ENCODE peak calls at places on chromosomes 5 and 9, in seven cellular contexts. One of them, this sample, is unnamed. For H3K79me2, the result is how much of the 10 kb centered on the place peaks cover.

GRCh38 chr5:98794414-98795080 is 21.1 kb downstream of the RGMB start:
- DNase-seq in endothelial cell of umbilical vein: no peak
- DNase-seq in HepG2: no peak
- DNase-seq in GM12878: no peak
- DNase-seq in HCT116: no peak
- DNase-seq in K562: no peak
- DNase-seq in H1: no peak
- DNase-seq in this sample: no peak

GRCh38 chr9:69455311-69455710 is 130.3 kb downstream of the ENTREP1 start:
- DNase-seq in endothelial cell of umbilical vein: no peak
- DNase-seq in HepG2: no peak
- DNase-seq in GM12878: no peak
- DNase-seq in HCT116: no peak
- DNase-seq in K562: no peak
- DNase-seq in H1: peak
- DNase-seq in this sample: no peak

GRCh38 chr9:77291714-77292113 is 114.4 kb downstream of the VPS13A start:
- DNase-seq in endothelial cell of umbilical vein: peak
- DNase-seq in HepG2: peak
- DNase-seq in GM12878: no peak
- DNase-seq in HCT116: peak
- DNase-seq in K562: peak
- DNase-seq in H1: no peak
- DNase-seq in this sample: peak

GRCh38 chr9:111099199-111100005 is 61.1 kb upstream of the LPAR1 start:
- DNase-seq in endothelial cell of umbilical vein: no peak
- DNase-seq in HepG2: no peak
- DNase-seq in GM12878: no peak
- DNase-seq in HCT116: no peak
- DNase-seq in K562: no peak
- DNase-seq in H1: no peak
- DNase-seq in this sample: peak

GRCh38 chr5:55903121-55903701 is 52.1 kb downstream of the IL31RA start:
- DNase-seq in endothelial cell of umbilical vein: peak
- DNase-seq in HepG2: no peak
- DNase-seq in GM12878: peak
- DNase-seq in HCT116: no peak
- DNase-seq in K562: peak
- DNase-seq in H1: no peak
- DNase-seq in this sample: no peak

GRCh38 chr9:69657269-69657668 is 14.9 kb downstream of the APBA1 start:
- DNase-seq in endothelial cell of umbilical vein: no peak
- DNase-seq in HepG2: no peak
- DNase-seq in GM12878: no peak
- DNase-seq in HCT116: no peak
- DNase-seq in K562: no peak
- DNase-seq in H1: no peak
- DNase-seq in this sample: no peak

GRCh38 chr5:96579711-96580110 is 82.5 kb upstream of the CAST start:
- DNase-seq in endothelial cell of umbilical vein: no peak
- DNase-seq in HepG2: no peak
- DNase-seq in GM12878: no peak
- DNase-seq in HCT116: no peak
- DNase-seq in K562: no peak
- DNase-seq in H1: no peak
- DNase-seq in this sample: no peak

GRCh38 chr9:120484162-120484561 is 95.8 kb downstream of the CDK5RAP2 start:
- DNase-seq in endothelial cell of umbilical vein: no peak
- DNase-seq in HepG2: no peak
- DNase-seq in GM12878: no peak
- DNase-seq in HCT116: no peak
- DNase-seq in K562: no peak
- DNase-seq in H1: no peak
- DNase-seq in this sample: peak

GRCh38 chr5:16007750-16008415 is 171.7 kb downstream of the MARCHF11 start:
- DNase-seq in endothelial cell of umbilical vein: no peak
- DNase-seq in HepG2: no peak
- DNase-seq in GM12878: no peak
- DNase-seq in HCT116: no peak
- DNase-seq in K562: no peak
- DNase-seq in H1: no peak
- DNase-seq in this sample: no peak

GRCh38 chr9:96553070-96553469 is 66.6 kb downstream of the CDC14B start:
- DNase-seq in endothelial cell of umbilical vein: no peak
- DNase-seq in HepG2: no peak
- DNase-seq in GM12878: no peak
- DNase-seq in HCT116: no peak
- DNase-seq in K562: no peak
- DNase-seq in H1: no peak
- DNase-seq in this sample: no peak

GRCh38 chr5:135343417-135343816 is 55.6 kb downstream of the MACROH2A1 start:
- DNase-seq in endothelial cell of umbilical vein: no peak
- DNase-seq in HepG2: no peak
- DNase-seq in GM12878: no peak
- DNase-seq in HCT116: no peak
- DNase-seq in K562: no peak
- DNase-seq in H1: no peak
- DNase-seq in this sample: no peak

DNA sequence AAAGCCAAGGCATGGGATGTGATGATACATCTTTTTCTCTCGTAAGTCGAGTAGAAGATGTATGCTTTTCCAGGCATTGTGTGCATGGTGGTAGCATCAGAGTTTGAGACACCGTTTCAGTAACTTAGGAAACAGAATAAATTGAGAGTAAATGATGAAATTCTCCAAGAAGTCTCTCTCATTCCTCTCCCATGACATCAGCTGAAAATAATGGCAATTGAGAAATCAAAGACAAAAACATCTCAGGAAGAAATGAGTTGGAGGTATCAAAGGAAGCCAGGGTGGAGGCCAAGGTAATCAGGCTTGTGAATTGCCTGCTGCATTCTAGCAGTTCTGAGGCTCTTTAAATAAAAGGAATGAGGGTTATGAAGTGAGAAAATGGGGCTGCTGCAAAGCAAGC is 53.9 kb downstream of the SGCD start:
- DNase-seq in endothelial cell of umbilical vein: no peak
- DNase-seq in HepG2: no peak
- DNase-seq in GM12878: no peak
- DNase-seq in HCT116: no peak
- DNase-seq in K562: no peak
- DNase-seq in H1: no peak
- DNase-seq in this sample: no peak
- H3K79me2 ChIP-seq in endothelial cell of umbilical vein: under half
- H3K79me2 ChIP-seq in HepG2: under half
- H3K79me2 ChIP-seq in GM12878: under half
- H3K79me2 ChIP-seq in HCT116: under half
- H3K79me2 ChIP-seq in K562: under half
- H3K79me2 ChIP-seq in H1: under half
- H3K79me2 ChIP-seq in this sample: under half

GRCh38 chr5:1499851-1500250 is 23.9 kb downstream of the LPCAT1 start:
- DNase-seq in endothelial cell of umbilical vein: no peak
- DNase-seq in HepG2: no peak
- DNase-seq in GM12878: no peak
- DNase-seq in HCT116: no peak
- DNase-seq in K562: no peak
- DNase-seq in H1: no peak
- DNase-seq in this sample: no peak
- TF ChIP-seq EZH2 in endothelial cell of umbilical vein: no peak
- TF ChIP-seq EZH2 in HepG2: no peak
- TF ChIP-seq EZH2 in GM12878: no peak
- TF ChIP-seq EZH2 in HCT116: no peak
- TF ChIP-seq EZH2 in K562: no peak
- TF ChIP-seq EZH2 in H1: no peak
- TF ChIP-seq EZH2 in this sample: no peak

GRCh38 chr5:35822541-35822940 is 34.1 kb upstream of the IL7R start:
- DNase-seq in endothelial cell of umbilical vein: no peak
- DNase-seq in HepG2: no peak
- DNase-seq in GM12878: no peak
- DNase-seq in HCT116: no peak
- DNase-seq in K562: no peak
- DNase-seq in H1: no peak
- DNase-seq in this sample: no peak
- TF ChIP-seq POLR2AphosphoS5 in endothelial cell of umbilical vein: no peak
- TF ChIP-seq POLR2AphosphoS5 in HepG2: no peak
- TF ChIP-seq POLR2AphosphoS5 in GM12878: no peak
- TF ChIP-seq POLR2AphosphoS5 in HCT116: no peak
- TF ChIP-seq POLR2AphosphoS5 in K562: no peak
- TF ChIP-seq POLR2AphosphoS5 in H1: no peak
- TF ChIP-seq POLR2AphosphoS5 in this sample: no peak

GRCh38 chr9:89476546-89476945 is 21.4 kb downstream of the SEMA4D start:
- DNase-seq in endothelial cell of umbilical vein: no peak
- DNase-seq in HepG2: no peak
- DNase-seq in GM12878: no peak
- DNase-seq in HCT116: no peak
- DNase-seq in K562: no peak
- DNase-seq in H1: no peak
- DNase-seq in this sample: no peak

GRCh38 chr9:89471390-89471789 is 26.5 kb downstream of the SEMA4D start:
- DNase-seq in endothelial cell of umbilical vein: no peak
- DNase-seq in HepG2: no peak
- DNase-seq in GM12878: no peak
- DNase-seq in HCT116: no peak
- DNase-seq in K562: no peak
- DNase-seq in H1: no peak
- DNase-seq in this sample: no peak

GRCh38 chr9:89475891-89476440 is 21.9 kb downstream of the SEMA4D start:
- DNase-seq in endothelial cell of umbilical vein: no peak
- DNase-seq in HepG2: no peak
- DNase-seq in GM12878: no peak
- DNase-seq in HCT116: no peak
- DNase-seq in K562: no peak
- DNase-seq in H1: no peak
- DNase-seq in this sample: no peak

GRCh38 chr9:89474939-89475338 is 23.0 kb downstream of the SEMA4D start:
- DNase-seq in endothelial cell of umbilical vein: no peak
- DNase-seq in HepG2: no peak
- DNase-seq in GM12878: no peak
- DNase-seq in HCT116: no peak
- DNase-seq in K562: no peak
- DNase-seq in H1: no peak
- DNase-seq in this sample: no peak

GRCh38 chr9:89473762-89474469 is 24.0 kb downstream of the SEMA4D start:
- DNase-seq in endothelial cell of umbilical vein: no peak
- DNase-seq in HepG2: no peak
- DNase-seq in GM12878: no peak
- DNase-seq in HCT116: no peak
- DNase-seq in K562: no peak
- DNase-seq in H1: no peak
- DNase-seq in this sample: no peak
- H3K79me2 ChIP-seq in endothelial cell of umbilical vein: under half
- H3K79me2 ChIP-seq in HepG2: under half
- H3K79me2 ChIP-seq in GM12878: half or more
- H3K79me2 ChIP-seq in HCT116: under half
- H3K79me2 ChIP-seq in K562: under half
- H3K79me2 ChIP-seq in H1: under half
- H3K79me2 ChIP-seq in this sample: half or more

DNA sequence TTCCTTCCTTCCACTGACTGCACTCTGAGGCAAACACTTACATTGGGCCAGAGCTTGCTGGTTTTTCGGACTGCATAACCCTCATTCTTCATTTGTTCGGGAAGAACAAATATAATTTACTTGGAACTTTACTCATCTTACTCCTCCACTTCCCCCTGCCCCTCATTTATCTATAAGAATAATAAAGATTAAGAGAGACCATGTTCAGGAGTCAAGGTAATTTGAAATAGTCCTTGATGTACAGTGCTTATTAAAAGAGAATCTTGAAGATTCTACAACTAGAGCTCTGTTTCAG is 65.6 kb downstream of the BASP1 start:
- DNase-seq in endothelial cell of umbilical vein: no peak
- DNase-seq in HepG2: no peak
- DNase-seq in GM12878: no peak
- DNase-seq in HCT116: no peak
- DNase-seq in K562: no peak
- DNase-seq in H1: no peak
- DNase-seq in this sample: no peak
- TF ChIP-seq EZH2 in endothelial cell of umbilical vein: no peak
- TF ChIP-seq EZH2 in HepG2: no peak
- TF ChIP-seq EZH2 in GM12878: no peak
- TF ChIP-seq EZH2 in HCT116: no peak
- TF ChIP-seq EZH2 in K562: no peak
- TF ChIP-seq EZH2 in H1: no peak
- TF ChIP-seq EZH2 in this sample: no peak

GRCh38 chr5:150442699-150443080 is 6.8 kb downstream of the RPS14 start:
- DNase-seq in endothelial cell of umbilical vein: no peak
- DNase-seq in HepG2: no peak
- DNase-seq in GM12878: no peak
- DNase-seq in HCT116: no peak
- DNase-seq in K562: no peak
- DNase-seq in H1: no peak
- DNase-seq in this sample: no peak
- TF ChIP-seq POLR2AphosphoS5 in endothelial cell of umbilical vein: peak
- TF ChIP-seq POLR2AphosphoS5 in HepG2: peak
- TF ChIP-seq POLR2AphosphoS5 in GM12878: no peak
- TF ChIP-seq POLR2AphosphoS5 in HCT116: peak
- TF ChIP-seq POLR2AphosphoS5 in K562: peak
- TF ChIP-seq POLR2AphosphoS5 in H1: peak
- TF ChIP-seq POLR2AphosphoS5 in this sample: no peak

DNA sequence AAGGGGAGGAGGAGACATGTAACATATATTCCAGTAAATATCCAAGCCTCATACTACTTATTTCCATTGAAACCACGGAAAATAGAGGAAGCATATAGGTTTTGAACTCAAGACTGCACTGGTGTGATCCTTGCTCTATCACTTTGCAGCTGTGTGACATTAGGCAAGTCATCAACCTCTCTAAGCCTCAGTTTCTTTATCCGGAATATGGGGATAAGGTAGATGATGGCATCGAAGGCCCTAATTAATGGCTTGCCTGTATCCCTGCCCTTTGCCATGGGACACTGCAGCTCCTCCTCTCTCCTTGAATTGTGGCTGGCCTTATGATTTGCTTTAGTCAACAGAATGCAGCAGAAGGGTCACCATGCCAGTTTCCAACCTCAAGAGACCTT is 6.9 kb downstream of the SHB start:
- DNase-seq in endothelial cell of umbilical vein: no peak
- DNase-seq in HepG2: no peak
- DNase-seq in GM12878: no peak
- DNase-seq in HCT116: no peak
- DNase-seq in K562: no peak
- DNase-seq in H1: no peak
- DNase-seq in this sample: no peak
- H3K79me2 ChIP-seq in endothelial cell of umbilical vein: half or more
- H3K79me2 ChIP-seq in HepG2: half or more
- H3K79me2 ChIP-seq in GM12878: under half
- H3K79me2 ChIP-seq in HCT116: half or more
- H3K79me2 ChIP-seq in K562: half or more
- H3K79me2 ChIP-seq in H1: under half
- H3K79me2 ChIP-seq in this sample: half or more

DNA sequence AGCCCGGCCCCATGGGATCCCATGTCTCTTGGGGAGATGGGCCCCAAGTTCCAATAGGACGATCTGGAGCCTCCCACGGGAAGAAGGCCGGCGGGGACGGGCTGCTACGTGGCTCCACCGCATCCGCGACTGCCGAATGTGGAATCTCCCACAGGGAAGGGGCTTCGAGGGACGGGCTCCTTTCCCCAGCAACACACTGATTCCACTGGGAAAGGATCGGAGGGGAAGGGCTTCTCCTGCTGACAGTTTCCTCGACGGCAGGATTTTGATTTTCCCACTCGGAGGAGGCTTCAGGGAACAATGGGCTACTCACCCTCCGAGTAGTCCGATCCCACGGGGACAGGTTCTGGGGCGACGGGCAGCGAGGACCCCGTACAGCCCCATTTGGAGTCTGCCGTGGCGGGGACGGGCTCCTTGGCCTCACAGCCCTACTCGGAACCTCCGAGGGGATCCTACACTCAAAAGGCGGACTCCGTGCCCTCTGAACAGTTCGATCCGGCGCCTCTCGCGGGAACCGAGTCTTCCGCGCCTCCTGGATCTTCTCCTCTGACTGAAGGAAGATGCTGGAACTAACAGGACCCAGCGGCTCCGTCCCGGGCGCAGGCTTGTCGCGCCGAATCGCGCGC is 1.3 kb downstream of the PROB1 start:
- DNase-seq in endothelial cell of umbilical vein: no peak
- DNase-seq in HepG2: no peak
- DNase-seq in GM12878: no peak
- DNase-seq in HCT116: no peak
- DNase-seq in K562: no peak
- DNase-seq in H1: peak
- DNase-seq in this sample: peak
- TF ChIP-seq EZH2 in endothelial cell of umbilical vein: no peak
- TF ChIP-seq EZH2 in HepG2: no peak
- TF ChIP-seq EZH2 in GM12878: no peak
- TF ChIP-seq EZH2 in HCT116: no peak
- TF ChIP-seq EZH2 in K562: no peak
- TF ChIP-seq EZH2 in H1: peak
- TF ChIP-seq EZH2 in this sample: no peak

This sample was measured in GM23338.